ENCODE peak calls at places on chromosomes 12 and 14, in nine cellular contexts. C is heart left ventricle; F is adrenal gland; L is cardiac muscle cell; A is HepG2; B is right atrium auricular region; X is CD8-positive, alpha-beta T cell; O is PC-9; M is esophagus squamous epithelium. H is an unnamed sample. For H3K36me3, the result is how much of the 10 kb centered on the place peaks cover.

GRCh38 chr12:56104815-56105476 is 587 bp downstream of the PA2G4 start:
- DNase-seq in C (no peak), F (no peak), L (peak), A (no peak), B (no peak), X (no peak), O (no peak), M (no peak), H (no peak)

GRCh38 chr14:100654814-100655795 is 67.9 kb upstream of the BEGAIN start:
- DNase-seq in C (no peak), F (peak), L (peak), A (no peak), B (no peak), X (no peak), O (peak), M (no peak), H (peak)

GRCh38 chr14:61461808-61462275 is 140.5 kb downstream of the PRKCH start:
- DNase-seq in C (no peak), F (no peak), L (peak), A (peak), B (no peak), X (no peak), O (peak), M (no peak), H (no peak)

GRCh38 chr12:93347054-93347786 is 30.5 kb upstream of the NUDT4 start:
- DNase-seq in C (no peak), F (no peak), L (no peak), A (no peak), B (no peak), X (no peak), O (no peak), M (no peak), H (no peak)

GRCh38 chr12:13179159-13180074 is 17.1 kb upstream of the EMP1 start:
- DNase-seq in C (no peak), F (peak), L (peak), A (no peak), B (no peak), X (peak), O (peak), M (no peak), H (peak)

GRCh38 chr14:94144765-94145164 is 15.4 kb upstream of the IFI27L2 start:
- DNase-seq in C (no peak), F (no peak), L (no peak), A (no peak), B (peak), X (no peak), O (no peak), M (no peak), H (no peak)

GRCh38 chr12:123264642-123265041 is 7.0 kb downstream of the CDK2AP1 start:
- DNase-seq in C (no peak), F (no peak), L (peak), A (peak), B (no peak), X (no peak), O (no peak), M (no peak), H (no peak)

GRCh38 chr12:72141381-72141780 is 130.8 kb upstream of the TRHDE start:
- DNase-seq in C (no peak), F (no peak), L (no peak), A (peak), B (no peak), X (no peak), O (no peak), M (no peak), H (no peak)

GRCh38 chr12:109910969-109911348 is 10.9 kb downstream of the TCHP start:
- DNase-seq in C (no peak), F (no peak), L (no peak), A (peak), B (no peak), X (no peak), O (no peak), M (no peak), H (no peak)

GRCh38 chr12:101948365-101948764 is 71.0 kb downstream of the DRAM1 start:
- DNase-seq in C (no peak), F (no peak), L (no peak), A (no peak), B (no peak), X (no peak), O (no peak), M (no peak), H (no peak)

GRCh38 chr14:91271639-91272038 is 27.1 kb upstream of the GPR68 start:
- DNase-seq in C (no peak), F (no peak), L (no peak), A (no peak), B (no peak), X (no peak), O (no peak), M (no peak), H (no peak)
- H3K36me3 ChIP-seq in C (under half), F (under half), L (under half), A (under half), B (under half), X (half or more), O (under half), M (under half), H (under half)

DNA sequence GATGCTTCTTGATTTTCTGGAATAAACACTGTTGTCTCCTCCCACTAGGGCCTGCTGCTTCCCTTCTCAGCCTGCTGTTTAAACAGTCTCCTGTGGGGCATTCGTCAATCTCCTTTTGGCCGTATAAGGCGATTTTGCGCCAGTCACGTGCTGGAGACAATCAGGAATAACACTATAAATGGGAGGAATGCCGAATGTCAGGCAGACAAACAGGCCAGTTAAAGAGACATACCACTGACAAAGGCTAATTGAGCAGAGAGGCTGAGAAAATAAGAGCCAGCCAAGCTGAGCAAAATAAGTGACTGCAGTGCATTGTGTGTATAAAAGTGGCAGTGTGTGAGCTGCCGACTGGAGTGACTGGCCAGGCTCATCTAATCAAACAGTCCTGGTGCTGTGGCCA is 23.3 kb downstream of the DMAC2L start:
- DNase-seq in C (peak), F (peak), L (peak), A (peak), B (peak), X (no peak), O (no peak), M (no peak), H (peak)
- H3K36me3 ChIP-seq in C (under half), F (under half), L (under half), A (under half), B (under half), X (under half), O (under half), M (under half), H (under half)

GRCh38 chr12:76040461-76040860 is 8.9 kb upstream of the PHLDA1 start:
- DNase-seq in C (no peak), F (no peak), L (no peak), A (no peak), B (no peak), X (no peak), O (no peak), M (no peak), H (no peak)
- H3K36me3 ChIP-seq in C (under half), F (under half), L (under half), A (under half), B (under half), X (under half), O (under half), M (under half), H (under half)

DNA sequence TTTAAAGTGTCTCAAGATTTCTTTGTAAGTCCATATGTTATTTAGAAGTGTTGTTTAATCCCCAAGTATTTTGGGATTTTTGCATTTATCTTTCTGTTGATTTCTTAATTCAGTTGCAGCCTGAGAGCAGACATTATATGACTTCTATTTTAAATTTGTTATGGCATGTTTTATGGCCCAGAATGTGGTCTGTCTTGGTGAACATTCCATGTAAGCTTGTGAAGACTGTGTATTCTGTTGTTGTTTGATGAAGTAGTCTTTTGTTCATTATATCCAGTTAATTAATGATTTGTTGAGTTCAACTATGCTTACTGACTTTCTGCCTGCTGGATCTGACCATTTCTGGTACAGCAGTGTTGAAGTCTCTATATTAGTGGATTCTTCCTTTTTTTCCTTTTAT is 34.0 kb downstream of the LEMD3 start:
- DNase-seq in C (no peak), F (no peak), L (no peak), A (no peak), B (no peak), X (no peak), O (no peak), M (no peak), H (no peak)
- H3K36me3 ChIP-seq in C (under half), F (under half), L (under half), A (under half), B (under half), X (under half), O (under half), M (under half), H (under half)

GRCh38 chr12:54393350-54393655 is 8.8 kb upstream of the ZNF385A start:
- DNase-seq in C (no peak), F (no peak), L (no peak), A (no peak), B (no peak), X (no peak), O (no peak), M (no peak), H (no peak)
- H3K36me3 ChIP-seq in C (under half), F (under half), L (under half), A (under half), B (under half), X (under half), O (under half), M (under half), H (under half)

GRCh38 chr14:20403521-20403920 is 9.8 kb downstream of the TEP1 start:
- DNase-seq in C (no peak), F (no peak), L (no peak), A (no peak), B (no peak), X (no peak), O (no peak), M (no peak), H (no peak)

GRCh38 chr14:20400589-20400964 is 12.7 kb downstream of the TEP1 start:
- DNase-seq in C (no peak), F (no peak), L (no peak), A (no peak), B (no peak), X (no peak), O (no peak), M (no peak), H (no peak)

GRCh38 chr14:20400965-20401593 is 12.2 kb downstream of the TEP1 start:
- DNase-seq in C (no peak), F (no peak), L (no peak), A (peak), B (no peak), X (no peak), O (peak), M (no peak), H (no peak)
- H3K36me3 ChIP-seq in C (half or more), F (half or more), L (under half), A (under half), B (half or more), X (under half), O (under half), M (under half), H (under half)